ENCODE peak calls at places on chromosomes 4 and X, in five cellular contexts. One of them, this sample, is unnamed.

GRCh38 chrX:42739771-42740170 is 38.2 kb downstream of the PPP1R2C start:
- DNase-seq in IMR-90: no peak
- DNase-seq in H9: no peak
- DNase-seq in neuronal stem cell: no peak
- DNase-seq in mesenchymal stem cell: no peak
- DNase-seq in this sample: no peak

GRCh38 chr4:175935016-175935661 is 123.1 kb upstream of the GPM6A start:
- DNase-seq in neuronal stem cell: no peak
- DNase-seq in IMR-90: no peak
- DNase-seq in H9: no peak
- DNase-seq in mesenchymal stem cell: no peak
- DNase-seq in this sample: peak

GRCh38 chr4:130124066-130124465 is 1028.1 kb downstream of the C4orf33 start:
- DNase-seq in neuronal stem cell: no peak
- DNase-seq in IMR-90: no peak
- DNase-seq in H9: no peak
- DNase-seq in mesenchymal stem cell: no peak
- DNase-seq in this sample: no peak

GRCh38 chr4:122480023-122480422 is 23.5 kb upstream of the IL2 start:
- DNase-seq in H9: no peak
- DNase-seq in mesenchymal stem cell: peak
- DNase-seq in IMR-90: peak
- DNase-seq in neuronal stem cell: no peak
- DNase-seq in this sample: no peak

GRCh38 chr4:150990993-150991392 is 24.1 kb downstream of the LRBA start:
- DNase-seq in mesenchymal stem cell: no peak
- DNase-seq in neuronal stem cell: no peak
- DNase-seq in IMR-90: no peak
- DNase-seq in H9: no peak
- DNase-seq in this sample: no peak

GRCh38 chrX:130174051-130174704 is 2.4 kb downstream of the RAB33A start:
- DNase-seq in mesenchymal stem cell: peak
- DNase-seq in H9: no peak
- DNase-seq in neuronal stem cell: no peak
- DNase-seq in IMR-90: peak
- DNase-seq in this sample: peak

GRCh38 chr4:98522603-98523395 is 135.6 kb downstream of the TSPAN5 start:
- DNase-seq in IMR-90: peak
- DNase-seq in H9: no peak
- DNase-seq in neuronal stem cell: peak
- DNase-seq in mesenchymal stem cell: peak
- DNase-seq in this sample: no peak

GRCh38 chr4:27789768-27790167 is 929.1 kb downstream of the STIM2 start:
- DNase-seq in IMR-90: peak
- DNase-seq in neuronal stem cell: no peak
- DNase-seq in mesenchymal stem cell: peak
- DNase-seq in H9: no peak
- DNase-seq in this sample: peak

GRCh38 chrX:68060506-68061205 is 372.6 kb downstream of the OPHN1 start:
- DNase-seq in neuronal stem cell: no peak
- DNase-seq in mesenchymal stem cell: no peak
- DNase-seq in H9: peak
- DNase-seq in IMR-90: no peak
- DNase-seq in this sample: no peak

GRCh38 chrX:24870143-24870542 is 145.6 kb downstream of the ARX start:
- DNase-seq in H9: no peak
- DNase-seq in mesenchymal stem cell: peak
- DNase-seq in IMR-90: peak
- DNase-seq in neuronal stem cell: no peak
- DNase-seq in this sample: peak

GRCh38 chr4:80073362-80074008 is 456 bp upstream of the ANTXR2 start:
- DNase-seq in mesenchymal stem cell: no peak
- DNase-seq in H9: no peak
- DNase-seq in IMR-90: no peak
- DNase-seq in neuronal stem cell: no peak
- DNase-seq in this sample: no peak

GRCh38 chr4:180363817-180364216 is 1879.4 kb upstream of the TENM3 start:
- DNase-seq in mesenchymal stem cell: no peak
- DNase-seq in H9: no peak
- DNase-seq in IMR-90: no peak
- DNase-seq in neuronal stem cell: no peak
- DNase-seq in this sample: no peak

GRCh38 chr4:20474119-20474518 is 222.4 kb downstream of the SLIT2 start:
- DNase-seq in IMR-90: peak
- DNase-seq in mesenchymal stem cell: peak
- DNase-seq in H9: no peak
- DNase-seq in neuronal stem cell: no peak
- DNase-seq in this sample: peak

GRCh38 chrX:46770006-46770816 is 11.3 kb upstream of the SLC9A7 start:
- DNase-seq in IMR-90: peak
- DNase-seq in mesenchymal stem cell: peak
- DNase-seq in neuronal stem cell: no peak
- DNase-seq in H9: no peak
- DNase-seq in this sample: no peak

GRCh38 chr4:63361628-63362027 is 1047.6 kb downstream of the TECRL start:
- DNase-seq in H9: no peak
- DNase-seq in IMR-90: no peak
- DNase-seq in mesenchymal stem cell: no peak
- DNase-seq in neuronal stem cell: no peak
- DNase-seq in this sample: peak

GRCh38 chrX:42531431-42531830 is 246.5 kb downstream of the PPP1R2C start:
- DNase-seq in neuronal stem cell: no peak
- DNase-seq in mesenchymal stem cell: no peak
- DNase-seq in IMR-90: no peak
- DNase-seq in H9: no peak
- DNase-seq in this sample: no peak

GRCh38 chr4:4614925-4615678 is 73.3 kb upstream of the STX18 start:
- DNase-seq in H9: no peak
- DNase-seq in IMR-90: peak
- DNase-seq in mesenchymal stem cell: peak
- DNase-seq in neuronal stem cell: no peak
- DNase-seq in this sample: no peak

GRCh38 chr4:87112063-87112462 is 108.4 kb downstream of the KLHL8 start:
- DNase-seq in IMR-90: peak
- DNase-seq in mesenchymal stem cell: peak
- DNase-seq in H9: no peak
- DNase-seq in neuronal stem cell: no peak
- DNase-seq in this sample: no peak

GRCh38 chr4:40283968-40284367 is 51.2 kb upstream of the CHRNA9 start:
- DNase-seq in neuronal stem cell: no peak
- DNase-seq in IMR-90: no peak
- DNase-seq in mesenchymal stem cell: no peak
- DNase-seq in H9: no peak
- DNase-seq in this sample: peak

GRCh38 chr4:109588176-109588575 is 28.1 kb downstream of the MCUB start:
- DNase-seq in mesenchymal stem cell: no peak
- DNase-seq in IMR-90: no peak
- DNase-seq in neuronal stem cell: no peak
- DNase-seq in H9: no peak
- DNase-seq in this sample: no peak

GRCh38 chr4:1048781-1049590 is 37.6 kb downstream of the FGFRL1 start:
- DNase-seq in mesenchymal stem cell: no peak
- DNase-seq in H9: peak
- DNase-seq in IMR-90: no peak
- DNase-seq in neuronal stem cell: no peak
- DNase-seq in this sample: no peak

GRCh38 chr4:94489075-94489474 is 37.3 kb downstream of the PDLIM5 start:
- DNase-seq in mesenchymal stem cell: peak
- DNase-seq in neuronal stem cell: no peak
- DNase-seq in IMR-90: no peak
- DNase-seq in H9: no peak
- DNase-seq in this sample: peak

GRCh38 chrX:14934423-14934822 is 61.2 kb downstream of the MOSPD2 start:
- DNase-seq in H9: no peak
- DNase-seq in IMR-90: no peak
- DNase-seq in neuronal stem cell: no peak
- DNase-seq in mesenchymal stem cell: no peak
- DNase-seq in this sample: no peak

GRCh38 chrX:24979081-24979480 is 36.7 kb downstream of the ARX start:
- DNase-seq in mesenchymal stem cell: no peak
- DNase-seq in H9: no peak
- DNase-seq in IMR-90: peak
- DNase-seq in neuronal stem cell: no peak
- DNase-seq in this sample: no peak

GRCh38 chr4:174516794-174517193 is 5.5 kb downstream of the HPGD start:
- DNase-seq in H9: no peak
- DNase-seq in neuronal stem cell: no peak
- DNase-seq in IMR-90: no peak
- DNase-seq in mesenchymal stem cell: no peak
- DNase-seq in this sample: no peak

GRCh38 chrX:131827935-131828334 is 195.2 kb upstream of the STK26 start:
- DNase-seq in IMR-90: no peak
- DNase-seq in neuronal stem cell: peak
- DNase-seq in mesenchymal stem cell: peak
- DNase-seq in H9: peak
- DNase-seq in this sample: no peak

GRCh38 chr4:2402053-2402452 is 16.4 kb downstream of the ZFYVE28 start:
- DNase-seq in mesenchymal stem cell: peak
- DNase-seq in neuronal stem cell: peak
- DNase-seq in IMR-90: no peak
- DNase-seq in H9: peak
- DNase-seq in this sample: peak
- H4K91ac ChIP-seq in mesenchymal stem cell: no peak
- H4K91ac ChIP-seq in neuronal stem cell: no peak
- H4K91ac ChIP-seq in IMR-90: no peak
- H4K91ac ChIP-seq in H9: no peak
- H4K91ac ChIP-seq in this sample: no peak

GRCh38 chr4:6900956-6901355 is 8.7 kb upstream of the TBC1D14 start:
- DNase-seq in neuronal stem cell: no peak
- DNase-seq in H9: no peak
- DNase-seq in mesenchymal stem cell: no peak
- DNase-seq in IMR-90: no peak
- DNase-seq in this sample: no peak
- H3K4me2 ChIP-seq in neuronal stem cell: no peak
- H3K4me2 ChIP-seq in H9: no peak
- H3K4me2 ChIP-seq in mesenchymal stem cell: no peak
- H3K4me2 ChIP-seq in IMR-90: no peak
- H3K4me2 ChIP-seq in this sample: no peak

GRCh38 chr4:142265536-142265935 is 580.6 kb downstream of the INPP4B start:
- DNase-seq in H9: no peak
- DNase-seq in IMR-90: peak
- DNase-seq in mesenchymal stem cell: peak
- DNase-seq in neuronal stem cell: no peak
- DNase-seq in this sample: no peak

GRCh38 chr4:142265946-142266345 is 580.2 kb downstream of the INPP4B start:
- DNase-seq in H9: no peak
- DNase-seq in mesenchymal stem cell: no peak
- DNase-seq in IMR-90: no peak
- DNase-seq in neuronal stem cell: no peak
- DNase-seq in this sample: no peak

GRCh38 chr4:142262956-142263355 is 583.1 kb downstream of the INPP4B start:
- DNase-seq in neuronal stem cell: peak
- DNase-seq in mesenchymal stem cell: no peak
- DNase-seq in H9: no peak
- DNase-seq in IMR-90: no peak
- DNase-seq in this sample: no peak

GRCh38 chr4:142267101-142267500 is 579.0 kb downstream of the INPP4B start:
- DNase-seq in neuronal stem cell: no peak
- DNase-seq in H9: no peak
- DNase-seq in IMR-90: no peak
- DNase-seq in mesenchymal stem cell: no peak
- DNase-seq in this sample: no peak

GRCh38 chr4:142264961-142265360 is 581.1 kb downstream of the INPP4B start:
- DNase-seq in mesenchymal stem cell: peak
- DNase-seq in H9: no peak
- DNase-seq in IMR-90: peak
- DNase-seq in neuronal stem cell: no peak
- DNase-seq in this sample: no peak
- H3K14ac ChIP-seq in mesenchymal stem cell: no peak
- H3K14ac ChIP-seq in H9: no peak
- H3K14ac ChIP-seq in IMR-90: peak
- H3K14ac ChIP-seq in neuronal stem cell: no peak
- H3K14ac ChIP-seq in this sample: no peak

GRCh38 chr4:186030795-186031194 is 38.2 kb upstream of the TLR3 start:
- DNase-seq in IMR-90: no peak
- DNase-seq in mesenchymal stem cell: no peak
- DNase-seq in H9: no peak
- DNase-seq in neuronal stem cell: no peak
- DNase-seq in this sample: no peak
- H4K91ac ChIP-seq in IMR-90: no peak
- H4K91ac ChIP-seq in mesenchymal stem cell: peak
- H4K91ac ChIP-seq in H9: no peak
- H4K91ac ChIP-seq in neuronal stem cell: no peak
- H4K91ac ChIP-seq in this sample: no peak